ENCODE peak calls at places on chromosomes 16 and 17, in nine cellular contexts. One of them, this sample, is unnamed.

GRCh38 chr17:1714980-1715802 is 5.0 kb upstream of the TLCD2 start:
- DNase-seq in skeletal muscle cell: peak; percentile 77
- DNase-seq in tibial artery: peak; percentile 97
- DNase-seq in HFFc6: peak; percentile 93
- DNase-seq in psoas muscle: peak; percentile 99
- DNase-seq in activated CD4-positive, alpha-beta memory T cell treated with anti-CD3 and anti-CD28 coated beads for 36 hours: peak; percentile 66
- DNase-seq in left cardiac atrium: peak; percentile 94
- DNase-seq in left ventricle myocardium inferior: peak; percentile 94
- DNase-seq in AG08395: peak; percentile 83
- DNase-seq in this sample: no peak

GRCh38 chr16:3857189-3858013 is 23.1 kb downstream of the CREBBP start:
- DNase-seq in skeletal muscle cell: no peak
- DNase-seq in activated CD4-positive, alpha-beta memory T cell treated with anti-CD3 and anti-CD28 coated beads for 36 hours: peak; percentile 22
- DNase-seq in HFFc6: no peak
- DNase-seq in AG08395: peak; percentile 53
- DNase-seq in left ventricle myocardium inferior: no peak
- DNase-seq in tibial artery: peak; percentile 70
- DNase-seq in left cardiac atrium: no peak
- DNase-seq in psoas muscle: no peak
- DNase-seq in this sample: no peak

GRCh38 chr16:7140899-7141298 is 191.7 kb upstream of the RBFOX1 start:
- DNase-seq in activated CD4-positive, alpha-beta memory T cell treated with anti-CD3 and anti-CD28 coated beads for 36 hours: no peak
- DNase-seq in skeletal muscle cell: no peak
- DNase-seq in left ventricle myocardium inferior: no peak
- DNase-seq in tibial artery: no peak
- DNase-seq in HFFc6: no peak
- DNase-seq in psoas muscle: no peak
- DNase-seq in AG08395: no peak
- DNase-seq in left cardiac atrium: no peak
- DNase-seq in this sample: no peak

GRCh38 chr17:39062846-39063680 is 88.4 kb downstream of the PLXDC1 start:
- DNase-seq in HFFc6: peak; percentile 39
- DNase-seq in tibial artery: no peak
- DNase-seq in AG08395: peak; percentile 41
- DNase-seq in left ventricle myocardium inferior: no peak
- DNase-seq in psoas muscle: no peak
- DNase-seq in skeletal muscle cell: no peak
- DNase-seq in left cardiac atrium: no peak
- DNase-seq in activated CD4-positive, alpha-beta memory T cell treated with anti-CD3 and anti-CD28 coated beads for 36 hours: no peak
- DNase-seq in this sample: no peak

GRCh38 chr17:49676276-49676868 is 1.5 kb downstream of the SPOP start:
- DNase-seq in activated CD4-positive, alpha-beta memory T cell treated with anti-CD3 and anti-CD28 coated beads for 36 hours: no peak
- DNase-seq in HFFc6: peak; percentile 78
- DNase-seq in left cardiac atrium: no peak
- DNase-seq in tibial artery: no peak
- DNase-seq in skeletal muscle cell: no peak
- DNase-seq in left ventricle myocardium inferior: no peak
- DNase-seq in psoas muscle: no peak
- DNase-seq in AG08395: no peak
- DNase-seq in this sample: no peak

GRCh38 chr17:42775534-42776098 is 2.4 kb downstream of the VPS25 start:
- DNase-seq in AG08395: no peak
- DNase-seq in tibial artery: no peak
- DNase-seq in left cardiac atrium: no peak
- DNase-seq in psoas muscle: no peak
- DNase-seq in activated CD4-positive, alpha-beta memory T cell treated with anti-CD3 and anti-CD28 coated beads for 36 hours: no peak
- DNase-seq in left ventricle myocardium inferior: no peak
- DNase-seq in HFFc6: peak; percentile 24
- DNase-seq in skeletal muscle cell: no peak
- DNase-seq in this sample: no peak

GRCh38 chr16:29962344-29962994 is 590 bp downstream of the TMEM219 start:
- DNase-seq in left cardiac atrium: no peak
- DNase-seq in psoas muscle: no peak
- DNase-seq in activated CD4-positive, alpha-beta memory T cell treated with anti-CD3 and anti-CD28 coated beads for 36 hours: no peak
- DNase-seq in HFFc6: peak; percentile 7
- DNase-seq in tibial artery: peak; percentile 62
- DNase-seq in AG08395: peak; percentile 58
- DNase-seq in skeletal muscle cell: no peak
- DNase-seq in left ventricle myocardium inferior: no peak
- DNase-seq in this sample: no peak

GRCh38 chr16:87317766-87318121 is 552 bp upstream of the C16orf95 start:
- DNase-seq in left ventricle myocardium inferior: peak; percentile 34
- DNase-seq in HFFc6: peak; percentile 46
- DNase-seq in AG08395: peak; percentile 74
- DNase-seq in skeletal muscle cell: peak; percentile 25
- DNase-seq in tibial artery: peak; percentile 86
- DNase-seq in psoas muscle: peak; percentile 81
- DNase-seq in activated CD4-positive, alpha-beta memory T cell treated with anti-CD3 and anti-CD28 coated beads for 36 hours: peak; percentile 67
- DNase-seq in left cardiac atrium: peak; percentile 62
- DNase-seq in this sample: peak; percentile 11

GRCh38 chr17:27644586-27644985 is 13.6 kb downstream of the LGALS9 start:
- DNase-seq in left cardiac atrium: no peak
- DNase-seq in HFFc6: no peak
- DNase-seq in activated CD4-positive, alpha-beta memory T cell treated with anti-CD3 and anti-CD28 coated beads for 36 hours: no peak
- DNase-seq in left ventricle myocardium inferior: peak; percentile 48
- DNase-seq in psoas muscle: peak; percentile 93
- DNase-seq in AG08395: no peak
- DNase-seq in tibial artery: no peak
- DNase-seq in skeletal muscle cell: no peak
- DNase-seq in this sample: no peak

GRCh38 chr16:27106305-27106704 is 39.6 kb downstream of the C16orf82 start:
- DNase-seq in left cardiac atrium: no peak
- DNase-seq in left ventricle myocardium inferior: no peak
- DNase-seq in HFFc6: no peak
- DNase-seq in psoas muscle: no peak
- DNase-seq in tibial artery: peak; percentile 43
- DNase-seq in skeletal muscle cell: no peak
- DNase-seq in AG08395: no peak
- DNase-seq in activated CD4-positive, alpha-beta memory T cell treated with anti-CD3 and anti-CD28 coated beads for 36 hours: no peak
- DNase-seq in this sample: no peak

GRCh38 chr16:81595676-81596292 is 151.2 kb downstream of the CMIP start:
- DNase-seq in psoas muscle: no peak
- DNase-seq in left cardiac atrium: no peak
- DNase-seq in left ventricle myocardium inferior: no peak
- DNase-seq in AG08395: no peak
- DNase-seq in skeletal muscle cell: no peak
- DNase-seq in tibial artery: no peak
- DNase-seq in activated CD4-positive, alpha-beta memory T cell treated with anti-CD3 and anti-CD28 coated beads for 36 hours: no peak
- DNase-seq in HFFc6: peak; percentile 54
- DNase-seq in this sample: no peak

GRCh38 chr17:61397086-61397842 is 2.4 kb upstream of the TBX2 start:
- DNase-seq in left ventricle myocardium inferior: no peak
- DNase-seq in activated CD4-positive, alpha-beta memory T cell treated with anti-CD3 and anti-CD28 coated beads for 36 hours: no peak
- DNase-seq in HFFc6: no peak
- DNase-seq in tibial artery: peak; percentile 75
- DNase-seq in left cardiac atrium: no peak
- DNase-seq in psoas muscle: peak; percentile 56
- DNase-seq in AG08395: no peak
- DNase-seq in skeletal muscle cell: no peak
- DNase-seq in this sample: no peak

GRCh38 chr17:72287586-72287985 is 166.8 kb downstream of the SOX9 start:
- DNase-seq in left ventricle myocardium inferior: no peak
- DNase-seq in activated CD4-positive, alpha-beta memory T cell treated with anti-CD3 and anti-CD28 coated beads for 36 hours: no peak
- DNase-seq in tibial artery: no peak
- DNase-seq in HFFc6: no peak
- DNase-seq in left cardiac atrium: no peak
- DNase-seq in psoas muscle: no peak
- DNase-seq in AG08395: no peak
- DNase-seq in skeletal muscle cell: no peak
- DNase-seq in this sample: no peak

GRCh38 chr17:79406316-79406715 is 204.5 kb downstream of the RBFOX3 start:
- DNase-seq in tibial artery: no peak
- DNase-seq in AG08395: no peak
- DNase-seq in psoas muscle: no peak
- DNase-seq in HFFc6: no peak
- DNase-seq in left cardiac atrium: no peak
- DNase-seq in activated CD4-positive, alpha-beta memory T cell treated with anti-CD3 and anti-CD28 coated beads for 36 hours: no peak
- DNase-seq in left ventricle myocardium inferior: no peak
- DNase-seq in skeletal muscle cell: no peak
- DNase-seq in this sample: no peak

GRCh38 chr16:67965668-67966548 is 2.5 kb downstream of the SLC12A4 start:
- DNase-seq in left cardiac atrium: no peak
- DNase-seq in HFFc6: no peak
- DNase-seq in tibial artery: no peak
- DNase-seq in skeletal muscle cell: no peak
- DNase-seq in psoas muscle: no peak
- DNase-seq in left ventricle myocardium inferior: no peak
- DNase-seq in activated CD4-positive, alpha-beta memory T cell treated with anti-CD3 and anti-CD28 coated beads for 36 hours: no peak
- DNase-seq in AG08395: no peak
- DNase-seq in this sample: no peak

GRCh38 chr17:17792551-17793377 is 44.0 kb downstream of the SREBF1 start:
- DNase-seq in AG08395: peak; percentile 66
- DNase-seq in tibial artery: no peak
- DNase-seq in HFFc6: peak; percentile 36
- DNase-seq in left cardiac atrium: no peak
- DNase-seq in left ventricle myocardium inferior: no peak
- DNase-seq in psoas muscle: no peak
- DNase-seq in activated CD4-positive, alpha-beta memory T cell treated with anti-CD3 and anti-CD28 coated beads for 36 hours: peak; percentile 78
- DNase-seq in skeletal muscle cell: no peak
- DNase-seq in this sample: no peak

GRCh38 chr17:82065193-82065637 is 389 bp downstream of the DUS1L start:
- DNase-seq in left ventricle myocardium inferior: no peak
- DNase-seq in skeletal muscle cell: no peak
- DNase-seq in AG08395: peak; percentile 47
- DNase-seq in activated CD4-positive, alpha-beta memory T cell treated with anti-CD3 and anti-CD28 coated beads for 36 hours: peak; percentile 39
- DNase-seq in psoas muscle: peak; percentile 62
- DNase-seq in HFFc6: no peak
- DNase-seq in tibial artery: no peak
- DNase-seq in left cardiac atrium: no peak
- DNase-seq in this sample: no peak

GRCh38 chr16:66746682-66747081 is 4.7 kb downstream of the DYNC1LI2 start:
- DNase-seq in left ventricle myocardium inferior: no peak
- DNase-seq in psoas muscle: no peak
- DNase-seq in left cardiac atrium: no peak
- DNase-seq in activated CD4-positive, alpha-beta memory T cell treated with anti-CD3 and anti-CD28 coated beads for 36 hours: peak; percentile 33
- DNase-seq in skeletal muscle cell: no peak
- DNase-seq in tibial artery: no peak
- DNase-seq in HFFc6: no peak
- DNase-seq in AG08395: no peak
- DNase-seq in this sample: no peak

GRCh38 chr17:66713533-66714042 is 121.3 kb upstream of the CACNG5 start:
- DNase-seq in left ventricle myocardium inferior: no peak
- DNase-seq in left cardiac atrium: no peak
- DNase-seq in HFFc6: no peak
- DNase-seq in tibial artery: no peak
- DNase-seq in AG08395: no peak
- DNase-seq in skeletal muscle cell: no peak
- DNase-seq in activated CD4-positive, alpha-beta memory T cell treated with anti-CD3 and anti-CD28 coated beads for 36 hours: peak; percentile 53
- DNase-seq in psoas muscle: no peak
- DNase-seq in this sample: no peak

GRCh38 chr17:21613071-21613429 is 79.3 kb upstream of the KCNJ18 start:
- DNase-seq in tibial artery: no peak
- DNase-seq in AG08395: no peak
- DNase-seq in left cardiac atrium: no peak
- DNase-seq in HFFc6: no peak
- DNase-seq in skeletal muscle cell: no peak
- DNase-seq in activated CD4-positive, alpha-beta memory T cell treated with anti-CD3 and anti-CD28 coated beads for 36 hours: no peak
- DNase-seq in psoas muscle: no peak
- DNase-seq in left ventricle myocardium inferior: no peak
- DNase-seq in this sample: no peak

This sample was measured in DMS79.